ENCODE peak calls at places on chromosomes 11 and 22, in eight cellular contexts. Y, X, W, E, O, M, A and H are unnamed samples.

GRCh38 chr22:36881504-36882245 is 20.9 kb downstream of the NCF4 start:
- DNase-seq in Y (no peak), W (no peak), A (no peak), E (no peak), X (no peak), O (no peak), M (no peak), H (no peak)

GRCh38 chr11:76443254-76443935 is 1.4 kb upstream of the EMSY start:
- DNase-seq in Y (no peak), M (no peak), A (no peak), W (no peak), E (peak), X (no peak), O (no peak), H (no peak)

GRCh38 chr11:1078191-1078601 is 3.5 kb downstream of the MUC2 start:
- DNase-seq in X (no peak), O (peak), W (no peak), E (no peak), Y (no peak), M (no peak), A (no peak), H (no peak)

GRCh38 chr11:59368238-59369022 is 9.7 kb downstream of the OR5AN1 start:
- DNase-seq in E (no peak), O (no peak), W (no peak), M (peak), X (no peak), Y (no peak), A (no peak), H (no peak)

GRCh38 chr22:20117656-20118571 is 888 bp upstream of the TRMT2A start:
- DNase-seq in A (no peak), W (no peak), Y (peak), E (no peak), M (peak), O (peak), X (peak), H (peak)

GRCh38 chr11:57638005-57638760 is 11.5 kb downstream of the YPEL4 start:
- DNase-seq in M (peak), O (no peak), A (peak), X (no peak), W (peak), Y (peak), E (peak), H (peak)

GRCh38 chr11:115941481-115941993 is 437.3 kb upstream of the CADM1 start:
- DNase-seq in A (no peak), E (peak), X (no peak), W (no peak), M (peak), Y (no peak), O (no peak), H (no peak)

GRCh38 chr11:12329797-12330196 is 47.6 kb upstream of the PARVA start:
- DNase-seq in E (no peak), O (no peak), W (no peak), A (no peak), M (no peak), Y (no peak), X (no peak), H (no peak)

GRCh38 chr22:44623771-44624510 is 78.1 kb upstream of the PRR5 start:
- DNase-seq in M (peak), Y (peak), W (no peak), E (no peak), O (no peak), X (no peak), A (no peak), H (no peak)

GRCh38 chr11:62340269-62340901 is 3.1 kb downstream of the ASRGL1 start:
- DNase-seq in X (peak), E (peak), A (no peak), M (peak), W (peak), Y (peak), O (peak), H (peak)

GRCh38 chr11:125082611-125083311 is 19.7 kb downstream of the SLC37A2 start:
- DNase-seq in W (no peak), A (no peak), Y (no peak), M (no peak), E (peak), X (no peak), O (no peak), H (peak)

GRCh38 chr11:73977856-73978519 is 4.7 kb downstream of the UCP2 start:
- DNase-seq in A (no peak), O (no peak), M (no peak), X (no peak), Y (no peak), W (no peak), E (no peak), H (no peak)

GRCh38 chr11:95575517-95575916 is 214.1 kb downstream of the FAM76B start:
- DNase-seq in M (no peak), Y (no peak), E (peak), O (no peak), X (no peak), W (no peak), A (no peak), H (no peak)

GRCh38 chr11:105937331-105937730 is 84.7 kb downstream of the MSANTD4 start:
- DNase-seq in M (no peak), X (no peak), E (peak), W (no peak), Y (no peak), A (no peak), O (no peak), H (no peak)

GRCh38 chr22:22422629-22423112 is 85.9 kb downstream of the ZNF280B start:
- DNase-seq in O (peak), M (peak), X (peak), E (peak), W (peak), Y (peak), A (peak), H (peak)

GRCh38 chr22:27801616-27802388 is at the start of gene MN1:
- DNase-seq in M (peak), W (peak), E (peak), Y (peak), O (peak), A (no peak), X (peak), H (peak)

GRCh38 chr22:44680058-44680457 is 21.9 kb upstream of the PRR5 start:
- DNase-seq in O (no peak), A (no peak), E (no peak), M (no peak), X (no peak), Y (no peak), W (no peak), H (no peak)

GRCh38 chr22:22959147-22959827 is 71.7 kb downstream of the IGLL5 start:
- DNase-seq in M (peak), A (no peak), X (peak), W (peak), Y (peak), O (peak), E (peak), H (peak)

GRCh38 chr11:44518968-44519550 is 46.4 kb upstream of the CD82 start:
- DNase-seq in X (no peak), E (no peak), A (no peak), Y (no peak), M (no peak), W (no peak), O (no peak), H (no peak)

GRCh38 chr11:17479284-17480214 is 2.9 kb upstream of the ABCC8 start:
- DNase-seq in Y (peak), O (no peak), X (no peak), A (peak), W (peak), M (no peak), E (peak), H (no peak)

GRCh38 chr11:28799316-28799715 is 691.1 kb downstream of the METTL15 start:
- DNase-seq in A (no peak), E (no peak), Y (no peak), M (no peak), W (no peak), O (no peak), X (no peak), H (no peak)

GRCh38 chr11:117861151-117862018 is 15.1 kb downstream of the FXYD6 start:
- DNase-seq in W (peak), Y (no peak), A (peak), M (no peak), X (no peak), O (peak), E (no peak), H (no peak)

GRCh38 chr11:32830796-32831195 is 1.1 kb downstream of the PRRG4 start:
- DNase-seq in X (no peak), O (no peak), Y (no peak), A (no peak), M (no peak), E (no peak), W (no peak), H (no peak)

GRCh38 chr11:20066783-20067156 is 93.5 kb downstream of the DBX1 start:
- DNase-seq in M (no peak), E (no peak), A (no peak), O (no peak), X (no peak), W (no peak), Y (no peak), H (no peak)

GRCh38 chr22:22380098-22381030 is 128.2 kb downstream of the ZNF280B start:
- DNase-seq in M (peak), E (no peak), X (no peak), A (no peak), W (no peak), Y (no peak), O (no peak), H (peak)

GRCh38 chr11:86068138-86068861 is 584 bp downstream of the PICALM start:
- DNase-seq in O (peak), W (peak), E (no peak), X (peak), M (peak), A (no peak), Y (no peak), H (peak)

GRCh38 chr11:68146704-68147474 is 25.7 kb upstream of the CHKA start:
- DNase-seq in E (peak), O (peak), W (peak), Y (peak), A (no peak), X (no peak), M (no peak), H (no peak)

GRCh38 chr11:114977596-114977995 is 299.3 kb downstream of the NXPE2 start:
- DNase-seq in E (no peak), W (no peak), A (no peak), Y (no peak), O (no peak), X (no peak), M (no peak), H (no peak)

GRCh38 chr11:67351275-67352005 is 1.9 kb downstream of the POLD4 start:
- DNase-seq in Y (peak), O (peak), M (peak), W (peak), A (no peak), X (peak), E (peak), H (peak)

GRCh38 chr11:77470504-77470903 is 3.4 kb downstream of the PAK1 start:
- DNase-seq in W (no peak), Y (no peak), X (no peak), M (peak), A (no peak), E (no peak), O (no peak), H (peak)

GRCh38 chr11:23976776-23977380 is 520.0 kb upstream of the LUZP2 start:
- DNase-seq in O (no peak), Y (peak), X (no peak), E (peak), M (no peak), W (no peak), A (no peak), H (no peak)

GRCh38 chr22:37230673-37231405 is 13.2 kb downstream of the RAC2 start:
- DNase-seq in M (peak), Y (no peak), O (peak), X (peak), E (no peak), A (no peak), W (no peak), H (peak)

GRCh38 chr11:14907411-14908213 is 15.6 kb upstream of the CYP2R1 start:
- DNase-seq in X (peak), A (no peak), M (peak), Y (peak), O (peak), E (peak), W (peak), H (peak)

GRCh38 chr22:29195118-29195963 is 10.4 kb upstream of the EMID1 start:
- DNase-seq in E (no peak), W (no peak), Y (no peak), O (no peak), A (no peak), M (no peak), X (no peak), H (no peak)

GRCh38 chr22:23037429-23038333 is 32.6 kb upstream of the GNAZ start:
- DNase-seq in Y (no peak), W (no peak), O (no peak), A (no peak), M (no peak), E (no peak), X (peak), H (no peak)

GRCh38 chr11:58394195-58394594 is 12.5 kb downstream of the OR5B3 start:
- DNase-seq in Y (peak), E (peak), O (no peak), M (no peak), X (no peak), A (no peak), W (no peak), H (no peak)

GRCh38 chr11:117000741-117001096 is 97.5 kb downstream of the SIK3 start:
- DNase-seq in M (no peak), E (no peak), A (no peak), O (no peak), Y (no peak), X (peak), W (no peak), H (no peak)

GRCh38 chr11:129423426-129423825 is 47.8 kb downstream of the BARX2 start:
- DNase-seq in Y (no peak), W (no peak), O (no peak), E (no peak), M (no peak), A (no peak), X (no peak), H (no peak)